ENCODE peak calls at places on chromosomes 16 and 17, in seven cellular contexts. R is skeletal muscle cell; V is GM13977; W is MV-4-11; S is RCC 7860; X is tibial nerve; B is activated CD8-positive, alpha-beta T cell treated with anti-CD3 and anti-CD28 coated beads, Interleukin-2, amount 10 ng/mL, durations not matched to agents 7 days and 5 days. G is an unnamed sample.

GRCh38 chr17:34519286-34519685 is 60.1 kb upstream of the TMEM132E start:
- DNase-seq in R (no peak), V (peak; percentile 41), X (no peak), B (peak; percentile 27), W (no peak), S (no peak), G (no peak)

GRCh38 chr16:69906838-69907301 is 44.3 kb upstream of the CLEC18A start:
- DNase-seq in S (no peak), X (no peak), R (peak; percentile 73), V (no peak), B (no peak), W (no peak), G (no peak)

GRCh38 chr17:52606098-52606497 is 447.6 kb upstream of the CA10 start:
- DNase-seq in R (no peak), V (no peak), W (no peak), B (no peak), X (no peak), S (peak; percentile 40), G (no peak)

GRCh38 chr16:84503751-84504395 is 586 bp downstream of the MEAK7 start:
- DNase-seq in W (no peak), V (no peak), X (no peak), B (no peak), R (no peak), S (peak; percentile 64), G (no peak)

GRCh38 chr17:50257574-50258224 is 16.6 kb upstream of the TMEM92 start:
- DNase-seq in R (no peak), X (no peak), S (no peak), V (peak; percentile 17), B (no peak), W (no peak), G (no peak)

GRCh38 chr17:69954241-69954933 is 120.6 kb upstream of the KCNJ16 start:
- DNase-seq in V (no peak), W (no peak), S (no peak), R (no peak), B (no peak), X (no peak), G (no peak)

GRCh38 chr16:26316683-26317464 is 625.1 kb downstream of the HS3ST4 start:
- DNase-seq in W (no peak), S (no peak), R (no peak), V (no peak), B (no peak), X (no peak), G (no peak)

GRCh38 chr16:645852-646678 is 3.1 kb upstream of the WDR90 start:
- DNase-seq in B (no peak), W (no peak), X (no peak), V (no peak), R (no peak), S (no peak), G (no peak)

GRCh38 chr16:86211800-86212199 is 298.5 kb upstream of the FOXF1 start:
- DNase-seq in B (no peak), V (no peak), X (no peak), S (no peak), R (no peak), W (peak; percentile 61), G (no peak)

GRCh38 chr17:29114141-29114540 is 66.1 kb downstream of the MYO18A start:
- DNase-seq in B (no peak), V (no peak), X (no peak), S (no peak), R (no peak), W (no peak), G (no peak)

GRCh38 chr17:47735139-47735464 is 2.1 kb downstream of the TBX21 start:
- DNase-seq in S (no peak), X (no peak), R (no peak), B (no peak), W (no peak), V (no peak), G (no peak)

GRCh38 chr17:38980455-38981217 is 13.4 kb upstream of the FBXO47 start:
- DNase-seq in X (no peak), V (no peak), B (no peak), W (no peak), S (no peak), R (no peak), G (no peak)

GRCh38 chr16:27839419-27839818 is 224.1 kb downstream of the GSG1L start:
- DNase-seq in S (peak; percentile 63), R (no peak), V (no peak), B (no peak), X (no peak), W (no peak), G (no peak)

GRCh38 chr16:57016831-57017230 is 27.5 kb downstream of the NLRC5 start:
- DNase-seq in X (no peak), R (no peak), W (no peak), B (no peak), V (no peak), S (no peak), G (no peak)

GRCh38 chr16:75222271-75222783 is 3.5 kb downstream of the CTRB1 start:
- DNase-seq in V (no peak), X (no peak), S (no peak), B (no peak), W (no peak), R (no peak), G (no peak)

GRCh38 chr17:75614006-75614405 is 19.2 kb upstream of the SMIM5 start:
- DNase-seq in V (no peak), X (no peak), B (no peak), R (no peak), S (no peak), W (no peak), G (no peak)

GRCh38 chr16:83458612-83459011 is 349.2 kb upstream of the HSBP1 start:
- DNase-seq in B (no peak), W (peak; percentile 10), V (peak; percentile 11), S (peak; percentile 40), R (peak; percentile 48), X (no peak), G (no peak)

GRCh38 chr17:73232587-73233373 is 28.9 kb downstream of the CPSF4L start:
- DNase-seq in X (no peak), V (peak; percentile 53), B (peak; percentile 48), S (no peak), W (no peak), R (no peak), G (no peak)

GRCh38 chr16:27127293-27127692 is 60.6 kb downstream of the C16orf82 start:
- DNase-seq in R (no peak), V (no peak), X (no peak), S (no peak), W (no peak), B (no peak), G (no peak)

GRCh38 chr17:9670596-9670995 is 25.3 kb downstream of the USP43 start:
- DNase-seq in R (no peak), X (no peak), S (no peak), B (no peak), V (no peak), W (no peak), G (no peak)

GRCh38 chr17:9307313-9307998 is 268.2 kb downstream of the STX8 start:
- DNase-seq in W (no peak), X (no peak), V (no peak), B (no peak), S (no peak), R (no peak), G (no peak)

GRCh38 chr17:48592097-48592496 is 1.5 kb downstream of the HOXB5 start:
- DNase-seq in B (no peak), X (no peak), S (no peak), R (no peak), V (no peak), W (no peak), G (no peak)

GRCh38 chr16:67762385-67762784 is 43.3 kb upstream of the GFOD2 start:
- DNase-seq in B (no peak), S (no peak), R (no peak), V (no peak), W (no peak), X (no peak), G (no peak)

GRCh38 chr16:12771341-12771798 is 32.3 kb downstream of the CPPED1 start:
- DNase-seq in V (no peak), R (no peak), S (no peak), B (no peak), W (no peak), X (no peak), G (no peak)

GRCh38 chr16:84829168-84829965 is 9.6 kb downstream of the CRISPLD2 start:
- DNase-seq in V (no peak), W (peak; percentile 17), B (no peak), R (peak; percentile 90), X (no peak), S (peak; percentile 88), G (no peak)

GRCh38 chr16:53129281-53130192 is 74.7 kb downstream of the CHD9 start:
- DNase-seq in S (no peak), X (no peak), W (no peak), V (peak; percentile 24), B (no peak), R (peak; percentile 75), G (no peak)

GRCh38 chr17:16351831-16352230 is 1.4 kb downstream of the CENPV start:
- DNase-seq in W (no peak), S (no peak), B (no peak), X (no peak), V (no peak), R (no peak), G (no peak)

GRCh38 chr16:88456356-88457292 is 3.5 kb downstream of the ZFPM1 start:
- DNase-seq in B (peak; percentile 41), W (no peak), S (no peak), V (peak; percentile 67), R (no peak), X (no peak), G (no peak)

GRCh38 chr16:47905771-47906170 is 250.0 kb downstream of the ABCC12 start:
- DNase-seq in X (no peak), B (no peak), R (no peak), V (no peak), S (peak; percentile 67), W (no peak), G (no peak)

GRCh38 chr16:87295259-87295658 is 21.9 kb downstream of the C16orf95 start:
- DNase-seq in W (peak; percentile 13), R (no peak), V (no peak), B (no peak), X (no peak), S (peak; percentile 33), G (no peak)

GRCh38 chr16:57329718-57330327 is 28.8 kb upstream of the CCL22 start:
- DNase-seq in B (no peak), R (no peak), X (no peak), S (no peak), V (no peak), W (no peak), G (no peak)

GRCh38 chr17:16945513-16946201 is 26.3 kb downstream of the TNFRSF13B start:
- DNase-seq in X (no peak), V (no peak), S (no peak), R (no peak), W (no peak), B (no peak), G (no peak)

GRCh38 chr17:6343191-6343590 is 91.7 kb downstream of the AIPL1 start:
- DNase-seq in B (no peak), W (no peak), R (no peak), S (no peak), X (no peak), V (no peak), G (no peak)

GRCh38 chr16:71895679-71896385 is 501 bp downstream of the IST1 start:
- DNase-seq in W (peak; percentile 30), R (no peak), X (peak; percentile 14), B (no peak), S (no peak), V (peak; percentile 50), G (peak; percentile 47)

GRCh38 chr17:63652106-63652505 is 29.9 kb downstream of the MAP3K3 start:
- DNase-seq in W (peak; percentile 59), V (no peak), S (no peak), B (no peak), R (no peak), X (no peak), G (no peak)

GRCh38 chr16:27232061-27232841 is 28.9 kb downstream of the KDM8 start:
- DNase-seq in V (no peak), S (no peak), R (no peak), W (peak; percentile 82), B (peak; percentile 56), X (no peak), G (no peak)

GRCh38 chr17:76956846-76957540 is 88.8 kb downstream of the MGAT5B start:
- DNase-seq in R (no peak), W (no peak), S (no peak), V (no peak), B (no peak), X (no peak), G (no peak)

GRCh38 chr16:12580809-12581208 is 222.9 kb downstream of the CPPED1 start:
- DNase-seq in R (no peak), B (no peak), S (no peak), X (no peak), V (no peak), W (no peak), G (no peak)

G was measured in left cardiac atrium.